ENCODE peak calls at places on chromosomes 13 and 19, in four cellular contexts. J is GM23248, T is esophagus muscularis mucosa, Q is left ventricle myocardium inferior. I is an unnamed sample.

GRCh38 chr19:6087074-6087506 is 23.2 kb downstream of the RFX2 start:
- DNase-seq in Q (no peak), T (no peak), J (no peak), I (no peak)

GRCh38 chr19:13838943-13839192 is 38.1 kb upstream of the NANOS3 start:
- DNase-seq in J (no peak), T (no peak), Q (no peak), I (no peak)

GRCh38 chr13:91348906-91349435 is 1.5 kb downstream of the MIR17HG start:
- DNase-seq in T (peak; percentile 97), Q (peak; percentile 95), J (peak; percentile 89), I (peak; percentile 92)

GRCh38 chr19:35267818-35268545 is 780 bp upstream of the USF2 start:
- DNase-seq in J (peak; percentile 88), Q (peak; percentile 83), T (no peak), I (peak; percentile 75)

GRCh38 chr13:92948034-92948433 is 278.6 kb upstream of the GPC6 start:
- DNase-seq in J (no peak), Q (no peak), T (no peak), I (no peak)

GRCh38 chr13:45522571-45522970 is 57.8 kb downstream of the COG3 start:
- DNase-seq in J (peak; percentile 47), T (no peak), Q (no peak), I (no peak)

GRCh38 chr13:97976551-97977375 is 23.3 kb downstream of the IPO5 start:
- DNase-seq in Q (no peak), T (no peak), J (peak; percentile 76), I (peak; percentile 18)

GRCh38 chr19:17777840-17778620 is 16.9 kb upstream of the B3GNT3 start:
- DNase-seq in Q (peak; percentile 50), J (peak; percentile 69), T (no peak), I (peak; percentile 41)

GRCh38 chr13:59230484-59231264 is 933.1 kb downstream of the DIAPH3 start:
- DNase-seq in Q (no peak), T (no peak), J (no peak), I (no peak)

GRCh38 chr19:10694706-10695105 is 6.5 kb upstream of the QTRT1 start:
- DNase-seq in T (no peak), J (peak; percentile 10), Q (no peak), I (no peak)

GRCh38 chr13:111183959-111184684 is 69.0 kb downstream of the ARHGEF7 start:
- DNase-seq in T (no peak), J (no peak), Q (peak; percentile 47), I (no peak)

GRCh38 chr19:35513975-35514809 is 743 bp upstream of the DMKN start:
- DNase-seq in Q (no peak), T (no peak), J (peak; percentile 86), I (no peak)

GRCh38 chr19:48301886-48302599 is 23.3 kb upstream of the EMP3 start:
- DNase-seq in Q (no peak), J (no peak), T (no peak), I (no peak)

GRCh38 chr19:17581211-17581874 is 25.9 kb downstream of the COLGALT1 start:
- DNase-seq in T (no peak), Q (no peak), J (no peak), I (peak; percentile 22)

GRCh38 chr19:51389143-51389542 is 1.2 kb downstream of the C19orf84 start:
- DNase-seq in T (no peak), J (no peak), Q (no peak), I (no peak)

GRCh38 chr19:17739121-17739875 is 12.0 kb upstream of the FCHO1 start:
- DNase-seq in T (no peak), J (no peak), Q (peak; percentile 40), I (no peak)

GRCh38 chr19:3745363-3746045 is 16.0 kb downstream of the APBA3 start:
- DNase-seq in J (no peak), T (no peak), Q (no peak), I (no peak)

GRCh38 chr13:38674208-38674607 is 12.7 kb upstream of the FREM2 start:
- DNase-seq in T (no peak), Q (no peak), J (no peak), I (no peak)

GRCh38 chr19:15374796-15375440 is 4.7 kb downstream of the AKAP8 start:
- DNase-seq in Q (peak; percentile 78), J (no peak), T (no peak), I (peak; percentile 77)

GRCh38 chr19:17235618-17236413 is 9.8 kb downstream of the OCEL1 start:
- DNase-seq in Q (peak; percentile 76), J (peak; percentile 90), T (no peak), I (peak; percentile 79)

GRCh38 chr13:66405908-66406802 is 824.0 kb downstream of the PCDH9 start:
- DNase-seq in Q (no peak), J (no peak), T (no peak), I (no peak)

GRCh38 chr13:27372896-27373295 is 51.5 kb upstream of the GTF3A start:
- DNase-seq in Q (no peak), J (peak; percentile 31), T (no peak), I (no peak)

GRCh38 chr13:24985102-24985501 is 110.8 kb upstream of the PABPC3 start:
- DNase-seq in J (no peak), T (no peak), Q (no peak), I (no peak)

GRCh38 chr13:110443633-110444225 is 117.8 kb downstream of the RAB20 start:
- DNase-seq in T (no peak), Q (no peak), J (no peak), I (no peak)

GRCh38 chr13:106403280-106403679 is 132.2 kb downstream of the EFNB2 start:
- DNase-seq in T (no peak), J (no peak), Q (no peak), I (no peak)

GRCh38 chr13:32264407-32264806 is 50.8 kb downstream of the ZAR1L start:
- DNase-seq in Q (peak; percentile 79), J (no peak), T (no peak), I (peak; percentile 53)

GRCh38 chr13:113638173-113638746 is 19.7 kb downstream of the ATP4B start:
- DNase-seq in T (no peak), Q (peak; percentile 8), J (no peak), I (peak; percentile 7)

GRCh38 chr19:6632002-6632621 is 37.8 kb downstream of the TNFSF14 start:
- DNase-seq in J (peak; percentile 75), T (no peak), Q (no peak), I (peak; percentile 87)

GRCh38 chr19:49803529-49803856 is 9.6 kb downstream of the FUZ start:
- DNase-seq in Q (no peak), J (no peak), T (no peak), I (no peak)

GRCh38 chr19:4717191-4717965 is 6.3 kb downstream of the DPP9 start:
- DNase-seq in T (no peak), J (no peak), Q (no peak), I (no peak)

GRCh38 chr13:39186205-39186880 is 148.1 kb downstream of the NHLRC3 start:
- DNase-seq in J (no peak), T (no peak), Q (no peak), I (no peak)

GRCh38 chr13:73365681-73366080 is 306.9 kb downstream of the KLF5 start:
- DNase-seq in Q (no peak), T (no peak), J (no peak), I (no peak)

GRCh38 chr19:55645512-55645881 is 2.0 kb downstream of the ZNF581 start:
- DNase-seq in J (no peak), T (no peak), Q (no peak), I (no peak)
- H3K4me1 ChIP-seq in J (peaks cover 16% of the 10 kb centered on the region), T (peaks cover 77% of the 10 kb centered on the region), Q (peaks cover 79% of the 10 kb centered on the region), I (peaks cover 48% of the 10 kb centered on the region)

DNA sequence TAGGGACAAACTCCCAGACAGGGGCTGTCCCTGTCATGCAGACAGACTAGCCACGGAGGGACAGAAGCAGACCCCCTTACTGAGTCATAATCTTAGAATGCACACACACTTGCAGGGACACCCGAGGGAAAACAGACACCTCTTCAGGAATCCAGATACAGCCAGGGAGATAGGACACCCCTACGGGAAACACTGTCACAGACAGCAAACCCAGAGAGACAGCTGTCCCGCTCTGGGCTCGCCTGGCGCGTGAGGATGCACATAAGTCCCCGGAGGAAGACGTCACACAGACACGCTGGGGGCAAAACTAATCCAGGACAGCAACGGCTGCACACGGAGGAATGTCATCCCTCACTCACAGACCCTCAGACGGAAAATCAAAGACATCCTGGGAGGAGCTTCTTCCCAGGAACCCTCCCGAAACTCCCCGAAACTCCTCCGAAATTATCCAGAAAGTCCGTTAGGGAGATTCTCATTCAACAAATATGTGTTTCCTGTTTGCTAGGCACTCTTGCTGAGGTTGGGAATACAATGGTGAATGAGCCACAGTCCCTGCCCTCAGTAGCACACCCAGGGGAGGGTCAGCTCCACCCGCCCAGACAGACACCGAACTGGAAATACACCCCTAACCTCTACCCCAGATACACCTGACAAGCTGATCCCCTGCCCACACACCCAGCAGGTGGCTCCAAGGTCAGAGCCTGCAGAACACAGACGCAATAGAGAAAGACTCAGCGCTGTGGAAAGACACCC is 15.2 kb upstream of the TOMM40 start:
- DNase-seq in Q (no peak), T (no peak), J (no peak), I (no peak)
- H3K4me1 ChIP-seq in Q (peaks cover 53% of the 10 kb centered on the region), T (peaks cover 22% of the 10 kb centered on the region), J (no peaks in the 10 kb centered on the region), I (peaks cover 2% of the 10 kb centered on the region)

GRCh38 chr13:40442191-40442590 is 224.2 kb downstream of the FOXO1 start:
- DNase-seq in J (no peak), T (no peak), Q (peak; percentile 54), I (no peak)
- H3K4me1 ChIP-seq in J (peaks cover 10% of the 10 kb centered on the region), T (peaks cover 44% of the 10 kb centered on the region), Q (peaks cover 83% of the 10 kb centered on the region), I (peaks cover 12% of the 10 kb centered on the region)

DNA sequence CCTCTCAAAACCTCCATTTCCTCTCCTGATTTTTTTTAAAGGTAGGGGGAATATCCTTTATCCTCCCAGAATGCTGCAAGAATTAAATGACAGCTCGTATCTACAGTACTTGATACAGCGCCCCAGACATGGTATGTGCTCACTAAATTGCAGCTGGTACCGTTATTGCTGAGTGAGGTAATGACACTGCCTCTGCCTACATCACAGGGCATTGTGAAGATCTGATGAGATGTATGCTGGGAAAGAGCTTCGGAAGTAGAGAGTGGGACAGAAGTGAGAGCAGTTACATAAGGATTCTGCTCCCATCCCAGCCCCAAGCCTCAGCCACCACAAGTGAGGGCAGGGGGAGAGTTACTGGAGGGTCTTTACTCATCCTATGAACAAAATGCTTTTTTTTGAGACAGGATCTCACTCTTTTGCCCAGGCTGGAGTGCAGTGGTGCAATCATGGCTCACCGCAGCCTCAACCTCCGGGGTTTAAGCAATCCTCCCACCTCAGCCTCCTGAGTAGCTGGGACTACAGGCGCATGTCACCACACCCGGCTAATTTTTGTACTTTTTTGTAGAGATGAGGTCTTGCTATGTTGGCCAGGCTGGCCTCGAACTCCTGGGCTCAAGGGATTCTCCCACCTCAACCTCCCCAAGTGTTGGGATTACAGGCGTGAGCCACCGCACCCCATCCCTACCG is 1.7 kb upstream of the FKRP start:
- DNase-seq in T (no peak), J (peak; percentile 39), Q (no peak), I (no peak)
- H3K4me1 ChIP-seq in T (peaks cover 76% of the 10 kb centered on the region), J (no peaks in the 10 kb centered on the region), Q (peaks cover 78% of the 10 kb centered on the region), I (peaks cover 10% of the 10 kb centered on the region)

I was measured in adrenal gland.